ENCODE peak calls at places on chromosomes 5 and 9, in nine cellular contexts. Y is HCT116, Q is fibroblast of lung, A is DND-41, H is mammary epithelial cell, U is HepG2, V is GM23248, Z is endothelial cell of umbilical vein, D is astrocyte. M is an unnamed sample. For H3K9me3, the result is how much of the 10 kb centered on the place peaks cover.

GRCh38 chr5:10424124-10424731 is 17.5 kb upstream of the ROPN1L start:
- DNase-seq in V (peak), Q (peak), Y (peak), D (peak), U (peak), A (peak), Z (peak), H (no peak), M (no peak)

GRCh38 chr5:41995193-41995592 is 70.1 kb downstream of the FBXO4 start:
- DNase-seq in D (no peak), U (no peak), Z (no peak), Y (no peak), Q (no peak), A (no peak), H (no peak), V (no peak), M (no peak)

GRCh38 chr9:105006514-105006913 is 78.6 kb upstream of the ABCA1 start:
- DNase-seq in Z (no peak), Q (no peak), V (no peak), D (no peak), H (no peak), A (no peak), Y (no peak), U (no peak), M (no peak)

GRCh38 chr9:130870491-130871381 is 25.9 kb downstream of the QRFP start:
- DNase-seq in D (peak), Y (no peak), A (no peak), H (no peak), Q (peak), Z (no peak), U (no peak), V (no peak), M (no peak)

GRCh38 chr5:164002653-164003052 is 497.2 kb downstream of the MAT2B start:
- DNase-seq in H (peak), Z (no peak), Q (peak), V (peak), D (peak), Y (no peak), U (no peak), A (no peak), M (peak)

GRCh38 chr9:94228616-94229015 is 30.5 kb upstream of the ZNF169 start:
- DNase-seq in A (no peak), U (no peak), Q (no peak), V (no peak), Y (no peak), Z (no peak), D (no peak), H (no peak), M (no peak)

GRCh38 chr9:28587052-28587451 is 1013.8 kb upstream of the C9orf72 start:
- DNase-seq in V (no peak), Z (no peak), U (no peak), D (no peak), Q (no peak), H (no peak), A (no peak), Y (no peak), M (no peak)

GRCh38 chr5:115423051-115423450 is 121.5 kb downstream of the FEM1C start:
- DNase-seq in V (peak), H (peak), U (no peak), A (no peak), D (no peak), Y (no peak), Z (peak), Q (no peak), M (no peak)

GRCh38 chr9:12798066-12798770 is 23.4 kb downstream of the LURAP1L start:
- DNase-seq in Y (no peak), U (no peak), A (no peak), Z (no peak), H (peak), Q (no peak), D (no peak), V (peak), M (no peak)

GRCh38 chr5:96778409-96778808 is 29.3 kb downstream of the ERAP1 start:
- DNase-seq in A (no peak), Z (no peak), H (no peak), Q (no peak), V (no peak), Y (no peak), U (no peak), D (no peak), M (no peak)

GRCh38 chr5:139415221-139415861 is 11.5 kb upstream of the SPATA24 start:
- DNase-seq in Z (no peak), Y (no peak), A (peak), U (no peak), D (no peak), V (no peak), H (peak), Q (no peak), M (peak)

GRCh38 chr5:124650960-124651662 is 95.3 kb downstream of the ZNF608 start:
- DNase-seq in D (no peak), U (no peak), V (no peak), Q (no peak), Z (peak), Y (no peak), A (no peak), H (no peak), M (no peak)

GRCh38 chr9:74803366-74804017 is 84.2 kb downstream of the TRPM6 start:
- DNase-seq in Z (no peak), A (no peak), Y (no peak), V (no peak), D (no peak), H (peak), U (peak), Q (no peak), M (no peak)

GRCh38 chr9:89012294-89013042 is 21.2 kb downstream of the S1PR3 start:
- DNase-seq in H (no peak), Z (no peak), U (no peak), V (no peak), D (no peak), Y (no peak), A (no peak), Q (no peak), M (no peak)

GRCh38 chr5:95817430-95817829 is 5.1 kb downstream of the GLRX start:
- DNase-seq in A (no peak), H (no peak), Z (no peak), U (no peak), V (peak), Y (no peak), D (peak), Q (peak), M (no peak)

GRCh38 chr9:135346438-135347050 is 133.0 kb upstream of the PPP1R26 start:
- DNase-seq in Y (no peak), Z (no peak), D (no peak), H (no peak), V (no peak), Q (no peak), A (no peak), U (no peak), M (no peak)

GRCh38 chr5:134043793-134044525 is 39.2 kb upstream of the VDAC1 start:
- DNase-seq in Q (no peak), Y (no peak), H (no peak), D (no peak), U (no peak), Z (no peak), V (no peak), A (peak), M (no peak)

GRCh38 chr5:138748630-138749081 is 4.6 kb upstream of the CTNNA1 start:
- DNase-seq in U (no peak), Z (no peak), H (no peak), A (no peak), Q (peak), Y (no peak), D (peak), V (peak), M (no peak)

GRCh38 chr5:119682372-119682771 is 53.0 kb downstream of the FAM170A start:
- DNase-seq in Y (no peak), Z (no peak), A (no peak), H (no peak), V (no peak), Q (no peak), U (no peak), D (no peak), M (no peak)

GRCh38 chr9:75788006-75788634 is 102.4 kb upstream of the PCSK5 start:
- DNase-seq in D (peak), V (peak), H (no peak), Q (peak), Y (no peak), A (no peak), Z (no peak), U (no peak), M (no peak)

GRCh38 chr9:98484218-98484617 is 224.5 kb downstream of the GABBR2 start:
- DNase-seq in D (peak), A (no peak), Z (no peak), V (peak), Q (peak), Y (no peak), H (no peak), U (no peak), M (no peak)

GRCh38 chr5:169581580-169582227 is 1.9 kb upstream of the SPDL1 start:
- DNase-seq in Z (peak), A (peak), Q (peak), V (peak), D (no peak), U (peak), Y (peak), H (peak), M (peak)

GRCh38 chr5:41843456-41844112 is 26.6 kb downstream of the OXCT1 start:
- DNase-seq in V (peak), Q (peak), D (peak), Z (peak), A (peak), Y (peak), H (peak), U (peak), M (peak)

GRCh38 chr5:107570805-107571531 is 99.8 kb downstream of the EFNA5 start:
- DNase-seq in H (peak), Q (no peak), V (no peak), U (peak), A (peak), Y (no peak), D (no peak), Z (peak), M (peak)

GRCh38 chr5:161548472-161549094 is 2.1 kb upstream of the GABRB2 start:
- DNase-seq in V (peak), Y (no peak), Z (no peak), U (no peak), H (no peak), Q (no peak), A (no peak), D (no peak), M (no peak)
- TF ChIP-seq EZH2 in V (no peak), Y (no peak), Z (no peak), U (no peak), H (peak), Q (no peak), A (no peak), D (no peak), M (no peak)

GRCh38 chr9:121946465-121946864 is 146.6 kb downstream of the TTLL11 start:
- DNase-seq in U (no peak), Q (no peak), Z (no peak), D (no peak), Y (no peak), A (no peak), H (no peak), V (no peak), M (no peak)
- H3K4me2 ChIP-seq in U (no peak), Q (no peak), Z (no peak), D (no peak), Y (no peak), A (no peak), H (no peak), V (no peak), M (no peak)

GRCh38 chr5:73346878-73347408 is 101.6 kb downstream of the FOXD1 start:
- DNase-seq in U (no peak), A (no peak), D (no peak), H (no peak), Q (no peak), V (no peak), Y (no peak), Z (no peak), M (no peak)
- H3K9me3 ChIP-seq in U (under half), A (under half), D (under half), H (under half), Q (under half), V (under half), Y (under half), Z (under half), M (under half)

DNA sequence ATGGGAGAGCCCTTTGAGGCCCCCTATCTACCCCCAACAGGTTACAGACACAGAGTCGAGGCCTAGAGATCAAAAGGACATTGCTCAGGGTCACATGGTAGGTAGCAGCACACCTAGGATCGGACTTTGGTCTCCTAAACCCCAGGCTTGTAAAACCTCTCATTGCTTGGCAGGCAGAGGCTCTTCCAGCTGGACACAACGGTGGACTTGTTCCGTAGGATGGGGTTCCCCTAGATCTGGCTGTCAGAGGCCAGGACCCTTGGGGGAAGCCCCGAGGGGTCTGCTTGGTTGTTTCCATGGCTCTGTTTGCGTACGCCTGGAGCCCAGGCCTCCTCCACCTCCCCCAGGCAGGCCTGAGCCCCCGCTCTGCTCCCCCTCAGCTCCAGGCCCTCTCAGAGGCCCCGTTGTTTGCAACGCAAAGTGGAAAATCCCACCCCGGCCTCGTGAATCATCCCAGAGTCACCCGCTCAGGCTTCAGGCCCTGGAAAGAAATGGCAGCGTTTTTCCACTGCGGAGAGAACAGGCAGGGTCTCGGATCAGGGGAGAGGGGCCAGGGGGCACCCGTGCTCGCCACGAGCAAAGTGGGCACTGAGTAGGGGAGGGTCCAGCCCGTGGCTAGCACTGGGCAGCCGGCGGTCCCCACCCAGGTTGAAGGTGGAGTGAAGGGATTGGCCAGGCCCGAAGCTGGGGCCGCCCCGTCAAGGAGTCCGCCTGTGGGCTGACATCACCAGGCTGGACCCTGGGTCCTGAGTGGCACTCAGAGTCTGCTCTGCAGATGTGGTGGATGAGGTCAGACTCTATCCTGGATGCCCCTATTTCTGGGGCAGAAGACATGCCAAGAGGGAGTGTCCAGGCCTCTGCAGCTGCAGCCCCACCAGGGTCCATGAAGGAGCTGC is 19.8 kb downstream of the COL27A1 start:
- DNase-seq in V (peak), Z (no peak), Q (peak), D (peak), A (no peak), H (no peak), Y (no peak), U (peak), M (no peak)
- TF ChIP-seq EZH2 in V (no peak), Z (no peak), Q (no peak), D (no peak), A (no peak), H (no peak), Y (no peak), U (no peak), M (no peak)

GRCh38 chr5:72955768-72956323 is at the start of gene FCHO2:
- DNase-seq in Y (peak), A (peak), Q (peak), Z (peak), H (peak), D (peak), V (peak), U (peak), M (peak)
- H3K4me2 ChIP-seq in Y (peak), A (peak), Q (peak), Z (peak), H (peak), D (peak), V (peak), U (peak), M (peak)

GRCh38 chr5:155004138-155004744 is 9.3 kb upstream of the KIF4B start:
- DNase-seq in V (peak), Y (peak), H (peak), Z (peak), U (peak), Q (no peak), D (no peak), A (peak), M (peak)
- H3K9me3 ChIP-seq in V (under half), Y (under half), H (under half), Z (under half), U (under half), Q (under half), D (under half), A (under half), M (under half)

GRCh38 chr9:86944974-86945867 is 2.1 kb downstream of the GAS1 start:
- DNase-seq in Q (no peak), D (no peak), H (peak), V (peak), Z (no peak), U (no peak), Y (no peak), A (no peak), M (no peak)
- TF ChIP-seq EZH2 in Q (no peak), D (no peak), H (no peak), V (no peak), Z (peak), U (no peak), Y (no peak), A (no peak), M (no peak)

M was measured in MM.1S.